ENCODE peak calls at places on chromosomes 2 and 18, in five cellular contexts. Y is GM12878, Z is A549, Q is HepG2, H is K562. N is an unnamed sample.

GRCh38 chr2:189442468-189442867 is 1.2 kb downstream of the WDR75 start:
- DNase-seq in Y (no peak), Q (no peak), H (no peak), Z (no peak), N (no peak)

GRCh38 chr2:70570041-70570661 is 16.5 kb upstream of the TGFA start:
- DNase-seq in Z (peak; percentile 71), Q (peak; percentile 65), H (no peak), Y (no peak), N (no peak)

GRCh38 chr2:217277646-217278048 is 417.8 kb upstream of the TNP1 start:
- DNase-seq in Y (no peak), H (no peak), Q (peak; percentile 11), Z (peak; percentile 37), N (no peak)

GRCh38 chr2:124713969-124714368 is 688.9 kb downstream of the CNTNAP5 start:
- DNase-seq in Q (no peak), H (no peak), Y (no peak), Z (no peak), N (no peak)

GRCh38 chr18:31510319-31510718 is 12.3 kb downstream of the DSG2 start:
- DNase-seq in H (no peak), Q (peak; percentile 89), Y (no peak), Z (no peak), N (no peak)

GRCh38 chr18:9106094-9106493 is 3.6 kb downstream of the NDUFV2 start:
- DNase-seq in Z (no peak), Y (no peak), Q (peak; percentile 41), H (no peak), N (no peak)

GRCh38 chr18:58400337-58400885 is 228.5 kb downstream of the ALPK2 start:
- DNase-seq in H (no peak), Q (no peak), Z (no peak), Y (no peak), N (no peak)

GRCh38 chr2:64698668-64699444 is 45.1 kb upstream of the SERTAD2 start:
- DNase-seq in Y (peak; percentile 83), H (no peak), Z (peak; percentile 60), Q (peak; percentile 72), N (no peak)

GRCh38 chr2:60152226-60152833 is 401.1 kb downstream of the BCL11A start:
- DNase-seq in Q (peak; percentile 26), H (peak; percentile 30), Y (no peak), Z (peak; percentile 8), N (peak; percentile 65)

GRCh38 chr2:161138429-161138828 is 21.8 kb upstream of the TANK start:
- DNase-seq in Q (no peak), Z (no peak), H (no peak), Y (no peak), N (no peak)

GRCh38 chr2:18991177-18992168 is 366.9 kb downstream of the OSR1 start:
- DNase-seq in Q (no peak), Y (no peak), H (no peak), Z (peak; percentile 27), N (no peak)

GRCh38 chr2:18477333-18477732 is 83.1 kb downstream of the RDH14 start:
- DNase-seq in Y (no peak), H (no peak), Z (no peak), Q (no peak), N (no peak)

GRCh38 chr2:230870544-230871360 is 6.0 kb downstream of the ITM2C start:
- DNase-seq in Y (no peak), H (no peak), Z (no peak), Q (no peak), N (peak; percentile 86)

GRCh38 chr2:96839288-96839874 is 4.4 kb downstream of the ANKRD23 start:
- DNase-seq in H (no peak), Y (no peak), Z (no peak), Q (no peak), N (peak; percentile 84)

GRCh38 chr18:55856191-55856590 is 268.2 kb upstream of the TCF4 start:
- DNase-seq in Q (no peak), Y (no peak), Z (peak; percentile 18), H (no peak), N (no peak)

GRCh38 chr2:23460228-23460627 is 75.2 kb downstream of the KLHL29 start:
- DNase-seq in H (no peak), Q (no peak), Z (peak; percentile 21), Y (no peak), N (peak; percentile 38)

DNA sequence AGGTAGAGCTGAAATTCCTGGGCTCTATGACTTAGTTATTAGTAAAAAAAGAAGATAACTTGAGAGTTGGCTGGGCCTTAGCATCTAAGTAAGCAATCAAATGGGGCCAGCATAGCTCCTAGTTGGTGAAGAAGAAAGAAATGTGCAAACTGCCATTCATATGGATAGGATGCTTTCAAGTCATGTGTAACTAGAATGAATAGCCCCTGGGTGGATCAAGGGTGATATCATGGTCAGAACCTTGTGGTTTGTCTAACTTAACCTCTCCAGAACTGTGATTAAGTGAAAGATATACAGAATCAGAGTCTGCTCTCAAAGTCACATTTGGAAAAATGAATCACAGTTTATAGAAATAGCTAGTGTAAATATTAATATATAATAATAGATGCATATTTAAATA is 198.7 kb upstream of the DTNA start:
- DNase-seq in H (no peak), Z (no peak), Q (no peak), Y (no peak), N (no peak)
- TF ChIP-seq MAX in H (no peak), Z (no peak), Q (no peak), Y (no peak), N (no peak)

DNA sequence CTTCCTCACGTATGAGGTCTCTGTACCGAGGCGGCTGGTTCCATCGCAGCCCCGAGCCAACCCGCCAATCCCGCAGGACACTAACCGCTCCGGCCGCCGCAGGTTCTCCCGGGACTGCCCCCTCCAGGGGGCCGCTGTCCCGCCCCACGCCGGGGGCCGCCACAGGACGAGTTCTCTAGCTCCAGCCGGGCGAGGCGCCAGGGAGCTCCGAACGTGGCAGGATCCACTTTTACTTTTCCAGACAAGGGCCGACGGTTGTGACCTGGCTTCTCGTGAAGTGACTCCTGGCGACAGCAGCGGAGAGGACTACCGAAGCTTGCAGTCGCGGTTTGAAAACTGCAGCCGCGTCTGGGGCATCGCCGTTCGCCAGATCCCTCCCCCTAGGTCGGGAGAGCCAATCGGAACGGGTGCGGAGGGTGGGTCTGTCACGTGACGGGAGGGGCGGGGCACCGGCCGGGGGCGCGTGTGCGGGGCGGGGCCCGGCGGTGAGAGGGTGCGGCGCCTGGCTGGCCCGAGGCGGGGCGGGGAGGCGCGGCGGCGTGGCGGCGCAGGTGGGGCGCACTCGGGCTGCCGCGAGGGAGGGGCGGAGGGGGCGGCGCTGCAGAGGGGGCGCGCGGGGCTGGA is at the start of gene STK17B:
- DNase-seq in Y (peak; percentile 82), Z (peak; percentile 90), H (peak; percentile 97), Q (peak; percentile 89), N (peak; percentile 99)
- TF ChIP-seq POLR2A in Y (peak; percentile 99), Z (peak; percentile 94), H (peak; percentile 93), Q (peak; percentile 81), N (peak; percentile 99)

GRCh38 chr18:50686409-50686808 is 126.5 kb downstream of the MAPK4 start:
- DNase-seq in H (no peak), Q (no peak), Z (no peak), Y (no peak), N (no peak)
- TF ChIP-seq CTCF in H (no peak), Q (no peak), Z (no peak), Y (no peak), N (no peak)

DNA sequence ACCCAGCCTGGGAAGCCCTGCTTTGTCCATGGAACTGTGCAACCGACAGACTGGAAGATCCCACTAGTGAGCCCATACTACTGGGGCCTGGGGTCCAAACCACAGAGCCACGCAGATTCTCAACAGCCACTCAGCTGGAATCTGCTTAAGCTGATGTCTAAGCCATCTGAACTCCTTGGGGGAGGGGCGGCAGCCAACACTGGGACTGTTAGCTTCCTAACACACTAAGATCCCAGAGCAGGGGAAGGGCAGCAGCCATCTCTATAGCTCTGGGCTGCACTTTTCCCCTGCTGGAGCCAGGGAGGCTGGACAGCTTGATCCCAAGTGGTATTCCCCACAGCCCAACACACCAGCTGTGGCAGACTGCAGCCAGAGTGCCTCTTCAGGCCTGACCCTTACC is 118.3 kb downstream of the RPRM start:
- DNase-seq in H (no peak), Y (no peak), Z (no peak), Q (no peak), N (no peak)
- TF ChIP-seq MAX in H (no peak), Y (no peak), Z (no peak), Q (no peak), N (no peak)

GRCh38 chr2:185990861-185991525 is 252.4 kb downstream of the FSIP2 start:
- DNase-seq in Q (peak; percentile 59), H (no peak), Y (no peak), Z (no peak), N (peak; percentile 7)
- TF ChIP-seq POLR2A in Q (no peak), H (no peak), Y (no peak), Z (no peak), N (no peak)

GRCh38 chr2:37880546-37880945 is 44.5 kb upstream of the RMDN2 start:
- DNase-seq in Z (no peak), Y (no peak), Q (peak; percentile 9), H (no peak), N (peak; percentile 37)
- TF ChIP-seq CTCF in Z (no peak), Y (peak; percentile 5), Q (no peak), H (no peak), N (peak; percentile 13)

GRCh38 chr2:240800241-240800640 is 19.8 kb downstream of the KIF1A start:
- DNase-seq in H (no peak), Y (no peak), Q (no peak), Z (no peak), N (no peak)
- TF ChIP-seq MAX in H (no peak), Y (no peak), Q (no peak), Z (no peak), N (no peak)

DNA sequence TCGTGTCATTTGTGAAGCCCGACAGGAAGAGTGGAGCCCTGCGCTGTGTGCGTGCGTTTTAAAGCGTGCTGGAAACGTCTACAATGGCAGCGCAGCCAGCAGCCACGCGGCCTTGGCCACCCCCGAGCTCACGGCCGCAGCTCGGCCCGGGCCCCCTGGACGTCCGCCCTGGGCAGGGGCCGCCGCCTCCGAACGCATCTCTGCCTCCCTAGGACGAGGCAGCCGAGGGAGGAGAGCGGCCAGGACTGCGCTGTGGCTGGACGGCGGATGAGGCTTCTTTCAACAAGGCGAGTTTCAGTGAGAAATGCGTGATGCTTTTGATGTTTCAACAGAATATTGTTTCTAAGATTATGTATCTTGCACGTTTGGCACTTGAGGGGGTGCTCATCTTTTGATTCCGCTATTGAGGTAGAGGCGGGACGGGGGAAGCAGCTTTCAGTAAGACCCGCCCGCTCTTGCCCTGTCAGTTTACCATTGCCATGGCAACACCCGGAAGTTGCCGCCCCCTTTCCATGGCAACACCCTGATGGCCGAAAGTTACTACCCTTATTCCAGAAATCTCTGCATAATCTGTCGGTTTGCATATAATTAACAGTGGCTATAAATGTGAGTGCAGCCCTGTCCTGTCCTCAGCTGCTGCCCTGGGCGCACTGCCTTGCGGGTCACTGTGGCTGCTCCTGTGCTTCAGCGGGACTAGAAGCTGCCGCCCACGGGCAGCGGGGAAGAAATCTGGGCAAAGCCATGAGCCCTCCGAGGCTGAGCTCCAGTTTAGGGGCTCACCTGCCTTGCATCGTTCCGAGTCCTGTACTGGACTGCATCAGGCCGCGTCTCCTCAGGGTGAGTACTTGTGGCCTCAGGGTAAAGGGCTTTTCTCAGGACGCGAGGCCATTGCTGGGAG is 38.6 kb downstream of the ADNP2 start:
- DNase-seq in Q (peak; percentile 77), Z (peak; percentile 23), H (no peak), Y (peak; percentile 60), N (peak; percentile 65)
- TF ChIP-seq POLR2A in Q (peak; percentile 76), Z (peak; percentile 89), H (no peak), Y (peak; percentile 77), N (no peak)

N was measured in NB4.